ENCODE peak calls at places on chromosomes 13 and 19, in ten cellular contexts. One of them, this sample, is unnamed.

GRCh38 chr13:43044720-43045301 is 21.4 kb downstream of the DNAJC15 start:
- DNase-seq in NCI-H510A treated with DMSO at 0.1 percent for 48 hours: no peak
- DNase-seq in MCF 10A: peak
- DNase-seq in glutamatergic neuron: no peak
- DNase-seq in GM23248: no peak
- DNase-seq in stimulated activated naive CD8-positive, alpha-beta T cell treated with anti-CD3 and anti-CD28 coated beads, Interleukin-15, Interleukin-2, amounts not matched to agents 100 U/mL and 50 U/mL, for 24 hours: no peak
- DNase-seq in nucleus accumbens: no peak
- DNase-seq in activated naive CD4-positive, alpha-beta T cell: no peak
- DNase-seq in natural killer cell treated with Interleukin-12 subunit alpha and Interleukin-12 subunit beta and Interleukin-15 and Interleukin-18, amount 100 ng/mL, for 72 hours: no peak
- DNase-seq in neuronal stem cell: no peak
- DNase-seq in this sample: no peak

GRCh38 chr13:81383441-81383840 is 1042.5 kb upstream of the SPRY2 start:
- DNase-seq in glutamatergic neuron: no peak
- DNase-seq in activated naive CD4-positive, alpha-beta T cell: no peak
- DNase-seq in GM23248: no peak
- DNase-seq in nucleus accumbens: no peak
- DNase-seq in natural killer cell treated with Interleukin-12 subunit alpha and Interleukin-12 subunit beta and Interleukin-15 and Interleukin-18, amount 100 ng/mL, for 72 hours: no peak
- DNase-seq in neuronal stem cell: no peak
- DNase-seq in MCF 10A: no peak
- DNase-seq in NCI-H510A treated with DMSO at 0.1 percent for 48 hours: no peak
- DNase-seq in stimulated activated naive CD8-positive, alpha-beta T cell treated with anti-CD3 and anti-CD28 coated beads, Interleukin-15, Interleukin-2, amounts not matched to agents 100 U/mL and 50 U/mL, for 24 hours: no peak
- DNase-seq in this sample: no peak

GRCh38 chr19:58227964-58228583 is 640 bp upstream of the ZNF544 start:
- DNase-seq in glutamatergic neuron: no peak
- DNase-seq in natural killer cell treated with Interleukin-12 subunit alpha and Interleukin-12 subunit beta and Interleukin-15 and Interleukin-18, amount 100 ng/mL, for 72 hours: no peak
- DNase-seq in stimulated activated naive CD8-positive, alpha-beta T cell treated with anti-CD3 and anti-CD28 coated beads, Interleukin-15, Interleukin-2, amounts not matched to agents 100 U/mL and 50 U/mL, for 24 hours: peak
- DNase-seq in NCI-H510A treated with DMSO at 0.1 percent for 48 hours: peak
- DNase-seq in activated naive CD4-positive, alpha-beta T cell: no peak
- DNase-seq in nucleus accumbens: peak
- DNase-seq in GM23248: no peak
- DNase-seq in MCF 10A: no peak
- DNase-seq in neuronal stem cell: peak
- DNase-seq in this sample: no peak

GRCh38 chr19:50669319-50670101 is 20.3 kb downstream of the C19orf81 start:
- DNase-seq in neuronal stem cell: no peak
- DNase-seq in glutamatergic neuron: peak
- DNase-seq in activated naive CD4-positive, alpha-beta T cell: peak
- DNase-seq in stimulated activated naive CD8-positive, alpha-beta T cell treated with anti-CD3 and anti-CD28 coated beads, Interleukin-15, Interleukin-2, amounts not matched to agents 100 U/mL and 50 U/mL, for 24 hours: peak
- DNase-seq in natural killer cell treated with Interleukin-12 subunit alpha and Interleukin-12 subunit beta and Interleukin-15 and Interleukin-18, amount 100 ng/mL, for 72 hours: no peak
- DNase-seq in GM23248: peak
- DNase-seq in MCF 10A: peak
- DNase-seq in nucleus accumbens: peak
- DNase-seq in NCI-H510A treated with DMSO at 0.1 percent for 48 hours: no peak
- DNase-seq in this sample: peak

GRCh38 chr13:101473458-101473857 is 21.0 kb downstream of the ITGBL1 start:
- DNase-seq in stimulated activated naive CD8-positive, alpha-beta T cell treated with anti-CD3 and anti-CD28 coated beads, Interleukin-15, Interleukin-2, amounts not matched to agents 100 U/mL and 50 U/mL, for 24 hours: no peak
- DNase-seq in natural killer cell treated with Interleukin-12 subunit alpha and Interleukin-12 subunit beta and Interleukin-15 and Interleukin-18, amount 100 ng/mL, for 72 hours: no peak
- DNase-seq in NCI-H510A treated with DMSO at 0.1 percent for 48 hours: no peak
- DNase-seq in MCF 10A: peak
- DNase-seq in neuronal stem cell: no peak
- DNase-seq in activated naive CD4-positive, alpha-beta T cell: no peak
- DNase-seq in nucleus accumbens: no peak
- DNase-seq in glutamatergic neuron: no peak
- DNase-seq in GM23248: peak
- DNase-seq in this sample: peak

GRCh38 chr19:1279782-1280341 is 4.5 kb downstream of the FAM174C start:
- DNase-seq in activated naive CD4-positive, alpha-beta T cell: peak
- DNase-seq in MCF 10A: peak
- DNase-seq in GM23248: peak
- DNase-seq in glutamatergic neuron: peak
- DNase-seq in stimulated activated naive CD8-positive, alpha-beta T cell treated with anti-CD3 and anti-CD28 coated beads, Interleukin-15, Interleukin-2, amounts not matched to agents 100 U/mL and 50 U/mL, for 24 hours: peak
- DNase-seq in neuronal stem cell: peak
- DNase-seq in nucleus accumbens: peak
- DNase-seq in NCI-H510A treated with DMSO at 0.1 percent for 48 hours: peak
- DNase-seq in natural killer cell treated with Interleukin-12 subunit alpha and Interleukin-12 subunit beta and Interleukin-15 and Interleukin-18, amount 100 ng/mL, for 72 hours: peak
- DNase-seq in this sample: peak

GRCh38 chr19:5313307-5313706 is 27.3 kb downstream of the PTPRS start:
- DNase-seq in natural killer cell treated with Interleukin-12 subunit alpha and Interleukin-12 subunit beta and Interleukin-15 and Interleukin-18, amount 100 ng/mL, for 72 hours: no peak
- DNase-seq in stimulated activated naive CD8-positive, alpha-beta T cell treated with anti-CD3 and anti-CD28 coated beads, Interleukin-15, Interleukin-2, amounts not matched to agents 100 U/mL and 50 U/mL, for 24 hours: peak
- DNase-seq in NCI-H510A treated with DMSO at 0.1 percent for 48 hours: peak
- DNase-seq in glutamatergic neuron: no peak
- DNase-seq in nucleus accumbens: no peak
- DNase-seq in activated naive CD4-positive, alpha-beta T cell: no peak
- DNase-seq in neuronal stem cell: no peak
- DNase-seq in MCF 10A: no peak
- DNase-seq in GM23248: no peak
- DNase-seq in this sample: no peak

GRCh38 chr19:48770734-48771472 is 15.6 kb downstream of the FGF21 start:
- DNase-seq in nucleus accumbens: no peak
- DNase-seq in glutamatergic neuron: no peak
- DNase-seq in natural killer cell treated with Interleukin-12 subunit alpha and Interleukin-12 subunit beta and Interleukin-15 and Interleukin-18, amount 100 ng/mL, for 72 hours: no peak
- DNase-seq in neuronal stem cell: no peak
- DNase-seq in MCF 10A: no peak
- DNase-seq in activated naive CD4-positive, alpha-beta T cell: no peak
- DNase-seq in GM23248: no peak
- DNase-seq in stimulated activated naive CD8-positive, alpha-beta T cell treated with anti-CD3 and anti-CD28 coated beads, Interleukin-15, Interleukin-2, amounts not matched to agents 100 U/mL and 50 U/mL, for 24 hours: no peak
- DNase-seq in NCI-H510A treated with DMSO at 0.1 percent for 48 hours: no peak
- DNase-seq in this sample: no peak

GRCh38 chr19:17755977-17756670 is 4.8 kb downstream of the FCHO1 start:
- DNase-seq in natural killer cell treated with Interleukin-12 subunit alpha and Interleukin-12 subunit beta and Interleukin-15 and Interleukin-18, amount 100 ng/mL, for 72 hours: no peak
- DNase-seq in NCI-H510A treated with DMSO at 0.1 percent for 48 hours: peak
- DNase-seq in stimulated activated naive CD8-positive, alpha-beta T cell treated with anti-CD3 and anti-CD28 coated beads, Interleukin-15, Interleukin-2, amounts not matched to agents 100 U/mL and 50 U/mL, for 24 hours: peak
- DNase-seq in GM23248: no peak
- DNase-seq in neuronal stem cell: peak
- DNase-seq in nucleus accumbens: peak
- DNase-seq in MCF 10A: no peak
- DNase-seq in glutamatergic neuron: peak
- DNase-seq in activated naive CD4-positive, alpha-beta T cell: no peak
- DNase-seq in this sample: peak

GRCh38 chr13:114121496-114122466 is 10.6 kb downstream of the RASA3 start:
- DNase-seq in natural killer cell treated with Interleukin-12 subunit alpha and Interleukin-12 subunit beta and Interleukin-15 and Interleukin-18, amount 100 ng/mL, for 72 hours: no peak
- DNase-seq in activated naive CD4-positive, alpha-beta T cell: no peak
- DNase-seq in glutamatergic neuron: peak
- DNase-seq in stimulated activated naive CD8-positive, alpha-beta T cell treated with anti-CD3 and anti-CD28 coated beads, Interleukin-15, Interleukin-2, amounts not matched to agents 100 U/mL and 50 U/mL, for 24 hours: no peak
- DNase-seq in nucleus accumbens: no peak
- DNase-seq in NCI-H510A treated with DMSO at 0.1 percent for 48 hours: no peak
- DNase-seq in MCF 10A: no peak
- DNase-seq in neuronal stem cell: no peak
- DNase-seq in GM23248: no peak
- DNase-seq in this sample: no peak

GRCh38 chr13:113305208-113305607 is 8.2 kb downstream of the LAMP1 start:
- DNase-seq in neuronal stem cell: no peak
- DNase-seq in NCI-H510A treated with DMSO at 0.1 percent for 48 hours: no peak
- DNase-seq in nucleus accumbens: no peak
- DNase-seq in GM23248: peak
- DNase-seq in MCF 10A: peak
- DNase-seq in activated naive CD4-positive, alpha-beta T cell: no peak
- DNase-seq in natural killer cell treated with Interleukin-12 subunit alpha and Interleukin-12 subunit beta and Interleukin-15 and Interleukin-18, amount 100 ng/mL, for 72 hours: no peak
- DNase-seq in glutamatergic neuron: no peak
- DNase-seq in stimulated activated naive CD8-positive, alpha-beta T cell treated with anti-CD3 and anti-CD28 coated beads, Interleukin-15, Interleukin-2, amounts not matched to agents 100 U/mL and 50 U/mL, for 24 hours: no peak
- DNase-seq in this sample: peak

GRCh38 chr13:112725346-112726017 is 35.6 kb downstream of the ATP11A start:
- DNase-seq in stimulated activated naive CD8-positive, alpha-beta T cell treated with anti-CD3 and anti-CD28 coated beads, Interleukin-15, Interleukin-2, amounts not matched to agents 100 U/mL and 50 U/mL, for 24 hours: no peak
- DNase-seq in natural killer cell treated with Interleukin-12 subunit alpha and Interleukin-12 subunit beta and Interleukin-15 and Interleukin-18, amount 100 ng/mL, for 72 hours: no peak
- DNase-seq in nucleus accumbens: no peak
- DNase-seq in MCF 10A: peak
- DNase-seq in GM23248: no peak
- DNase-seq in activated naive CD4-positive, alpha-beta T cell: no peak
- DNase-seq in NCI-H510A treated with DMSO at 0.1 percent for 48 hours: peak
- DNase-seq in glutamatergic neuron: no peak
- DNase-seq in neuronal stem cell: no peak
- DNase-seq in this sample: no peak

GRCh38 chr19:29704562-29705558 is 10.2 kb downstream of the C19orf12 start:
- DNase-seq in GM23248: no peak
- DNase-seq in natural killer cell treated with Interleukin-12 subunit alpha and Interleukin-12 subunit beta and Interleukin-15 and Interleukin-18, amount 100 ng/mL, for 72 hours: no peak
- DNase-seq in glutamatergic neuron: no peak
- DNase-seq in neuronal stem cell: no peak
- DNase-seq in activated naive CD4-positive, alpha-beta T cell: no peak
- DNase-seq in MCF 10A: no peak
- DNase-seq in NCI-H510A treated with DMSO at 0.1 percent for 48 hours: no peak
- DNase-seq in nucleus accumbens: no peak
- DNase-seq in stimulated activated naive CD8-positive, alpha-beta T cell treated with anti-CD3 and anti-CD28 coated beads, Interleukin-15, Interleukin-2, amounts not matched to agents 100 U/mL and 50 U/mL, for 24 hours: no peak
- DNase-seq in this sample: no peak

GRCh38 chr19:52086481-52086880 is 9.1 kb downstream of the ZNF841 start:
- DNase-seq in neuronal stem cell: no peak
- DNase-seq in MCF 10A: peak
- DNase-seq in NCI-H510A treated with DMSO at 0.1 percent for 48 hours: no peak
- DNase-seq in activated naive CD4-positive, alpha-beta T cell: no peak
- DNase-seq in nucleus accumbens: no peak
- DNase-seq in natural killer cell treated with Interleukin-12 subunit alpha and Interleukin-12 subunit beta and Interleukin-15 and Interleukin-18, amount 100 ng/mL, for 72 hours: no peak
- DNase-seq in stimulated activated naive CD8-positive, alpha-beta T cell treated with anti-CD3 and anti-CD28 coated beads, Interleukin-15, Interleukin-2, amounts not matched to agents 100 U/mL and 50 U/mL, for 24 hours: no peak
- DNase-seq in GM23248: peak
- DNase-seq in glutamatergic neuron: no peak
- DNase-seq in this sample: peak

GRCh38 chr19:7394728-7395359 is 46.1 kb downstream of the ARHGEF18 start:
- DNase-seq in activated naive CD4-positive, alpha-beta T cell: peak
- DNase-seq in GM23248: peak
- DNase-seq in natural killer cell treated with Interleukin-12 subunit alpha and Interleukin-12 subunit beta and Interleukin-15 and Interleukin-18, amount 100 ng/mL, for 72 hours: peak
- DNase-seq in glutamatergic neuron: peak
- DNase-seq in MCF 10A: peak
- DNase-seq in nucleus accumbens: peak
- DNase-seq in NCI-H510A treated with DMSO at 0.1 percent for 48 hours: peak
- DNase-seq in stimulated activated naive CD8-positive, alpha-beta T cell treated with anti-CD3 and anti-CD28 coated beads, Interleukin-15, Interleukin-2, amounts not matched to agents 100 U/mL and 50 U/mL, for 24 hours: peak
- DNase-seq in neuronal stem cell: peak
- DNase-seq in this sample: peak

GRCh38 chr13:28657784-28658538 is 969 bp upstream of the POMP start:
- DNase-seq in stimulated activated naive CD8-positive, alpha-beta T cell treated with anti-CD3 and anti-CD28 coated beads, Interleukin-15, Interleukin-2, amounts not matched to agents 100 U/mL and 50 U/mL, for 24 hours: no peak
- DNase-seq in activated naive CD4-positive, alpha-beta T cell: no peak
- DNase-seq in neuronal stem cell: no peak
- DNase-seq in MCF 10A: no peak
- DNase-seq in glutamatergic neuron: no peak
- DNase-seq in nucleus accumbens: no peak
- DNase-seq in GM23248: peak
- DNase-seq in NCI-H510A treated with DMSO at 0.1 percent for 48 hours: peak
- DNase-seq in natural killer cell treated with Interleukin-12 subunit alpha and Interleukin-12 subunit beta and Interleukin-15 and Interleukin-18, amount 100 ng/mL, for 72 hours: no peak
- DNase-seq in this sample: peak

GRCh38 chr13:29454931-29455481 is 140.5 kb downstream of the SLC7A1 start:
- DNase-seq in glutamatergic neuron: no peak
- DNase-seq in natural killer cell treated with Interleukin-12 subunit alpha and Interleukin-12 subunit beta and Interleukin-15 and Interleukin-18, amount 100 ng/mL, for 72 hours: no peak
- DNase-seq in GM23248: peak
- DNase-seq in MCF 10A: peak
- DNase-seq in activated naive CD4-positive, alpha-beta T cell: no peak
- DNase-seq in NCI-H510A treated with DMSO at 0.1 percent for 48 hours: no peak
- DNase-seq in neuronal stem cell: no peak
- DNase-seq in stimulated activated naive CD8-positive, alpha-beta T cell treated with anti-CD3 and anti-CD28 coated beads, Interleukin-15, Interleukin-2, amounts not matched to agents 100 U/mL and 50 U/mL, for 24 hours: no peak
- DNase-seq in nucleus accumbens: no peak
- DNase-seq in this sample: no peak

GRCh38 chr13:30696278-30697176 is 38.8 kb upstream of the ALOX5AP start:
- DNase-seq in MCF 10A: no peak
- DNase-seq in neuronal stem cell: no peak
- DNase-seq in nucleus accumbens: peak
- DNase-seq in natural killer cell treated with Interleukin-12 subunit alpha and Interleukin-12 subunit beta and Interleukin-15 and Interleukin-18, amount 100 ng/mL, for 72 hours: peak
- DNase-seq in glutamatergic neuron: no peak
- DNase-seq in GM23248: peak
- DNase-seq in activated naive CD4-positive, alpha-beta T cell: no peak
- DNase-seq in stimulated activated naive CD8-positive, alpha-beta T cell treated with anti-CD3 and anti-CD28 coated beads, Interleukin-15, Interleukin-2, amounts not matched to agents 100 U/mL and 50 U/mL, for 24 hours: peak
- DNase-seq in NCI-H510A treated with DMSO at 0.1 percent for 48 hours: no peak
- DNase-seq in this sample: no peak

GRCh38 chr13:105167385-105167784 is 1368.1 kb downstream of the EFNB2 start:
- DNase-seq in stimulated activated naive CD8-positive, alpha-beta T cell treated with anti-CD3 and anti-CD28 coated beads, Interleukin-15, Interleukin-2, amounts not matched to agents 100 U/mL and 50 U/mL, for 24 hours: no peak
- DNase-seq in glutamatergic neuron: no peak
- DNase-seq in natural killer cell treated with Interleukin-12 subunit alpha and Interleukin-12 subunit beta and Interleukin-15 and Interleukin-18, amount 100 ng/mL, for 72 hours: no peak
- DNase-seq in activated naive CD4-positive, alpha-beta T cell: no peak
- DNase-seq in neuronal stem cell: no peak
- DNase-seq in nucleus accumbens: no peak
- DNase-seq in MCF 10A: no peak
- DNase-seq in NCI-H510A treated with DMSO at 0.1 percent for 48 hours: no peak
- DNase-seq in GM23248: no peak
- DNase-seq in this sample: no peak

GRCh38 chr19:55251296-55252081 is 7.3 kb downstream of the PPP6R1 start:
- DNase-seq in NCI-H510A treated with DMSO at 0.1 percent for 48 hours: no peak
- DNase-seq in natural killer cell treated with Interleukin-12 subunit alpha and Interleukin-12 subunit beta and Interleukin-15 and Interleukin-18, amount 100 ng/mL, for 72 hours: no peak
- DNase-seq in GM23248: peak
- DNase-seq in glutamatergic neuron: no peak
- DNase-seq in stimulated activated naive CD8-positive, alpha-beta T cell treated with anti-CD3 and anti-CD28 coated beads, Interleukin-15, Interleukin-2, amounts not matched to agents 100 U/mL and 50 U/mL, for 24 hours: peak
- DNase-seq in neuronal stem cell: no peak
- DNase-seq in nucleus accumbens: no peak
- DNase-seq in activated naive CD4-positive, alpha-beta T cell: no peak
- DNase-seq in MCF 10A: peak
- DNase-seq in this sample: peak

GRCh38 chr13:49997935-49998334 is 1.1 kb downstream of the TRIM13 start:
- DNase-seq in glutamatergic neuron: no peak
- DNase-seq in NCI-H510A treated with DMSO at 0.1 percent for 48 hours: peak
- DNase-seq in activated naive CD4-positive, alpha-beta T cell: no peak
- DNase-seq in natural killer cell treated with Interleukin-12 subunit alpha and Interleukin-12 subunit beta and Interleukin-15 and Interleukin-18, amount 100 ng/mL, for 72 hours: no peak
- DNase-seq in neuronal stem cell: no peak
- DNase-seq in MCF 10A: peak
- DNase-seq in nucleus accumbens: no peak
- DNase-seq in GM23248: peak
- DNase-seq in stimulated activated naive CD8-positive, alpha-beta T cell treated with anti-CD3 and anti-CD28 coated beads, Interleukin-15, Interleukin-2, amounts not matched to agents 100 U/mL and 50 U/mL, for 24 hours: no peak
- DNase-seq in this sample: peak

GRCh38 chr13:113158946-113159345 is 498 bp downstream of the PROZ start:
- DNase-seq in NCI-H510A treated with DMSO at 0.1 percent for 48 hours: no peak
- DNase-seq in glutamatergic neuron: no peak
- DNase-seq in GM23248: no peak
- DNase-seq in MCF 10A: no peak
- DNase-seq in neuronal stem cell: no peak
- DNase-seq in nucleus accumbens: no peak
- DNase-seq in stimulated activated naive CD8-positive, alpha-beta T cell treated with anti-CD3 and anti-CD28 coated beads, Interleukin-15, Interleukin-2, amounts not matched to agents 100 U/mL and 50 U/mL, for 24 hours: no peak
- DNase-seq in activated naive CD4-positive, alpha-beta T cell: no peak
- DNase-seq in natural killer cell treated with Interleukin-12 subunit alpha and Interleukin-12 subunit beta and Interleukin-15 and Interleukin-18, amount 100 ng/mL, for 72 hours: no peak
- DNase-seq in this sample: no peak

GRCh38 chr19:2149980-2150793 is 1.2 kb downstream of the AP3D1 start:
- DNase-seq in activated naive CD4-positive, alpha-beta T cell: no peak
- DNase-seq in natural killer cell treated with Interleukin-12 subunit alpha and Interleukin-12 subunit beta and Interleukin-15 and Interleukin-18, amount 100 ng/mL, for 72 hours: no peak
- DNase-seq in MCF 10A: peak
- DNase-seq in NCI-H510A treated with DMSO at 0.1 percent for 48 hours: no peak
- DNase-seq in stimulated activated naive CD8-positive, alpha-beta T cell treated with anti-CD3 and anti-CD28 coated beads, Interleukin-15, Interleukin-2, amounts not matched to agents 100 U/mL and 50 U/mL, for 24 hours: no peak
- DNase-seq in glutamatergic neuron: no peak
- DNase-seq in nucleus accumbens: no peak
- DNase-seq in GM23248: peak
- DNase-seq in neuronal stem cell: no peak
- DNase-seq in this sample: peak

GRCh38 chr13:104773775-104774174 is 1707.6 kb upstream of the SLC10A2 start:
- DNase-seq in natural killer cell treated with Interleukin-12 subunit alpha and Interleukin-12 subunit beta and Interleukin-15 and Interleukin-18, amount 100 ng/mL, for 72 hours: no peak
- DNase-seq in nucleus accumbens: no peak
- DNase-seq in NCI-H510A treated with DMSO at 0.1 percent for 48 hours: peak
- DNase-seq in MCF 10A: peak
- DNase-seq in GM23248: peak
- DNase-seq in stimulated activated naive CD8-positive, alpha-beta T cell treated with anti-CD3 and anti-CD28 coated beads, Interleukin-15, Interleukin-2, amounts not matched to agents 100 U/mL and 50 U/mL, for 24 hours: no peak
- DNase-seq in activated naive CD4-positive, alpha-beta T cell: no peak
- DNase-seq in glutamatergic neuron: no peak
- DNase-seq in neuronal stem cell: peak
- DNase-seq in this sample: peak

GRCh38 chr19:56270676-56271075 is 1.9 kb upstream of the EDDM13 start:
- DNase-seq in nucleus accumbens: no peak
- DNase-seq in GM23248: peak
- DNase-seq in stimulated activated naive CD8-positive, alpha-beta T cell treated with anti-CD3 and anti-CD28 coated beads, Interleukin-15, Interleukin-2, amounts not matched to agents 100 U/mL and 50 U/mL, for 24 hours: no peak
- DNase-seq in glutamatergic neuron: no peak
- DNase-seq in MCF 10A: no peak
- DNase-seq in natural killer cell treated with Interleukin-12 subunit alpha and Interleukin-12 subunit beta and Interleukin-15 and Interleukin-18, amount 100 ng/mL, for 72 hours: no peak
- DNase-seq in activated naive CD4-positive, alpha-beta T cell: no peak
- DNase-seq in NCI-H510A treated with DMSO at 0.1 percent for 48 hours: no peak
- DNase-seq in neuronal stem cell: no peak
- DNase-seq in this sample: no peak

GRCh38 chr13:101989798-101990350 is 412.0 kb downstream of the FGF14 start:
- DNase-seq in stimulated activated naive CD8-positive, alpha-beta T cell treated with anti-CD3 and anti-CD28 coated beads, Interleukin-15, Interleukin-2, amounts not matched to agents 100 U/mL and 50 U/mL, for 24 hours: no peak
- DNase-seq in activated naive CD4-positive, alpha-beta T cell: no peak
- DNase-seq in neuronal stem cell: no peak
- DNase-seq in glutamatergic neuron: no peak
- DNase-seq in nucleus accumbens: no peak
- DNase-seq in natural killer cell treated with Interleukin-12 subunit alpha and Interleukin-12 subunit beta and Interleukin-15 and Interleukin-18, amount 100 ng/mL, for 72 hours: no peak
- DNase-seq in NCI-H510A treated with DMSO at 0.1 percent for 48 hours: no peak
- DNase-seq in MCF 10A: no peak
- DNase-seq in GM23248: peak
- DNase-seq in this sample: no peak

GRCh38 chr13:30982506-30982905 is 50.0 kb downstream of the TEX26 start:
- DNase-seq in nucleus accumbens: no peak
- DNase-seq in MCF 10A: no peak
- DNase-seq in GM23248: no peak
- DNase-seq in natural killer cell treated with Interleukin-12 subunit alpha and Interleukin-12 subunit beta and Interleukin-15 and Interleukin-18, amount 100 ng/mL, for 72 hours: no peak
- DNase-seq in neuronal stem cell: no peak
- DNase-seq in glutamatergic neuron: no peak
- DNase-seq in activated naive CD4-positive, alpha-beta T cell: no peak
- DNase-seq in stimulated activated naive CD8-positive, alpha-beta T cell treated with anti-CD3 and anti-CD28 coated beads, Interleukin-15, Interleukin-2, amounts not matched to agents 100 U/mL and 50 U/mL, for 24 hours: no peak
- DNase-seq in NCI-H510A treated with DMSO at 0.1 percent for 48 hours: no peak
- DNase-seq in this sample: no peak

GRCh38 chr13:50948576-50948975 is 39.0 kb downstream of the RNASEH2B start:
- DNase-seq in GM23248: no peak
- DNase-seq in neuronal stem cell: no peak
- DNase-seq in MCF 10A: no peak
- DNase-seq in glutamatergic neuron: no peak
- DNase-seq in stimulated activated naive CD8-positive, alpha-beta T cell treated with anti-CD3 and anti-CD28 coated beads, Interleukin-15, Interleukin-2, amounts not matched to agents 100 U/mL and 50 U/mL, for 24 hours: no peak
- DNase-seq in natural killer cell treated with Interleukin-12 subunit alpha and Interleukin-12 subunit beta and Interleukin-15 and Interleukin-18, amount 100 ng/mL, for 72 hours: no peak
- DNase-seq in nucleus accumbens: no peak
- DNase-seq in NCI-H510A treated with DMSO at 0.1 percent for 48 hours: no peak
- DNase-seq in activated naive CD4-positive, alpha-beta T cell: no peak
- DNase-seq in this sample: peak

This sample was measured in fibroblast of the aortic adventitia.